ENCODE peak calls at places on chromosomes 3 and 15, in four cellular contexts. C, A, L and G are unnamed samples.

GRCh38 chr3:41464401-41464800 is 265.1 kb downstream of the CTNNB1 start:
- DNase-seq in L (no peak), A (peak), C (no peak), G (no peak)

GRCh38 chr3:107816082-107816481 is 274.7 kb downstream of the CD47 start:
- DNase-seq in A (no peak), L (no peak), C (no peak), G (no peak)

GRCh38 chr3:72052841-72053409 is 268.0 kb upstream of the PROK2 start:
- DNase-seq in C (no peak), L (no peak), A (peak), G (no peak)

GRCh38 chr3:21433751-21434150 is 317.3 kb downstream of the ZNF385D start:
- DNase-seq in L (no peak), C (no peak), A (no peak), G (no peak)

GRCh38 chr3:195356151-195357086 is 85.5 kb upstream of the XXYLT1 start:
- DNase-seq in L (no peak), C (no peak), A (peak), G (no peak)

GRCh38 chr3:114649331-114649730 is 355.5 kb downstream of the TIGIT start:
- DNase-seq in C (no peak), L (no peak), A (peak), G (no peak)

GRCh38 chr3:190005343-190006113 is 115.2 kb downstream of the P3H2 start:
- DNase-seq in L (peak), C (no peak), A (no peak), G (no peak)

GRCh38 chr3:134904333-134904771 is 109.3 kb downstream of the EPHB1 start:
- DNase-seq in A (no peak), L (no peak), C (no peak), G (no peak)

GRCh38 chr3:72446406-72447058 is 401.7 kb downstream of the SHQ1 start:
- DNase-seq in C (peak), L (peak), A (peak), G (peak)

GRCh38 chr3:52268036-52268435 is 10.4 kb downstream of the WDR82 start:
- DNase-seq in C (peak), A (no peak), L (no peak), G (no peak)

GRCh38 chr15:32736351-32737061 is 18.7 kb downstream of the GREM1 start:
- DNase-seq in A (no peak), L (no peak), C (no peak), G (no peak)

GRCh38 chr3:59609967-59610366 is 560.1 kb upstream of the CFAP20DC start:
- DNase-seq in C (no peak), A (no peak), L (peak), G (no peak)

GRCh38 chr15:68599560-68600071 is 20.8 kb downstream of the CORO2B start:
- DNase-seq in A (peak), L (no peak), C (no peak), G (no peak)

GRCh38 chr15:92277776-92278175 is 115.9 kb upstream of the ST8SIA2 start:
- DNase-seq in L (peak), A (no peak), C (peak), G (no peak)

GRCh38 chr3:45333549-45333948 is 54.8 kb upstream of the LARS2 start:
- DNase-seq in A (peak), L (no peak), C (no peak), G (no peak)

GRCh38 chr3:102699819-102700140 is 265.0 kb downstream of the ZPLD1 start:
- DNase-seq in A (no peak), C (no peak), L (no peak), G (no peak)

GRCh38 chr3:113096158-113096893 is 105.5 kb downstream of the GTPBP8 start:
- DNase-seq in L (no peak), C (no peak), A (no peak), G (no peak)

GRCh38 chr3:37163262-37164020 is 10.9 kb downstream of the LRRFIP2 start:
- DNase-seq in L (no peak), C (no peak), A (peak), G (no peak)

GRCh38 chr15:95929232-95929846 is 401.2 kb upstream of the NR2F2 start:
- DNase-seq in A (peak), C (peak), L (peak), G (peak)

GRCh38 chr3:97293596-97294131 is 470.9 kb upstream of the ARL6 start:
- DNase-seq in A (no peak), L (no peak), C (no peak), G (no peak)

GRCh38 chr3:187520027-187520945 is 149.9 kb downstream of the SST start:
- DNase-seq in L (peak), A (no peak), C (no peak), G (no peak)

GRCh38 chr15:71653986-71654713 is 156.2 kb upstream of the NR2E3 start:
- DNase-seq in C (no peak), A (no peak), L (no peak), G (no peak)

GRCh38 chr3:102529452-102529851 is 94.6 kb downstream of the ZPLD1 start:
- DNase-seq in A (peak), L (peak), C (no peak), G (no peak)

GRCh38 chr3:55074861-55075260 is 147.0 kb upstream of the LRTM1 start:
- DNase-seq in L (no peak), A (no peak), C (no peak), G (no peak)

GRCh38 chr3:153640689-153641308 is 478.8 kb downstream of the RAP2B start:
- DNase-seq in L (peak), A (no peak), C (no peak), G (no peak)

GRCh38 chr15:80163217-80163616 is 10.4 kb downstream of the FAH start:
- DNase-seq in C (no peak), L (no peak), A (no peak), G (no peak)

GRCh38 chr3:74409066-74409465 is 205.4 kb downstream of the CNTN3 start:
- DNase-seq in L (no peak), C (no peak), A (no peak), G (no peak)

GRCh38 chr15:57064033-57064432 is 145.6 kb downstream of the TCF12 start:
- DNase-seq in A (no peak), L (no peak), C (no peak), G (no peak)

GRCh38 chr3:48301814-48302194 is 31.7 kb downstream of the SPINK8 start:
- DNase-seq in C (peak), L (peak), A (peak), G (no peak)

GRCh38 chr3:105527949-105528348 is 161.2 kb downstream of the ALCAM start:
- DNase-seq in C (no peak), A (no peak), L (no peak), G (no peak)

GRCh38 chr15:64760056-64760455 is 15.3 kb downstream of the RBPMS2 start:
- DNase-seq in C (no peak), A (no peak), L (no peak), G (no peak)

GRCh38 chr3:12947504-12948369 is 106.4 kb upstream of the RPL32 start:
- DNase-seq in A (peak), L (peak), C (no peak), G (no peak)

GRCh38 chr15:41568350-41569017 is 9.5 kb downstream of the TYRO3 start:
- DNase-seq in C (no peak), A (peak), L (no peak), G (no peak)

GRCh38 chr3:123692671-123693070 is 107.8 kb upstream of the HACD2 start:
- DNase-seq in L (no peak), C (no peak), A (no peak), G (no peak)

GRCh38 chr15:62393196-62393595 is 228.1 kb upstream of the C2CD4B start:
- DNase-seq in L (no peak), C (no peak), A (no peak), G (no peak)

GRCh38 chr3:149579838-149580542 is 77.8 kb downstream of the WWTR1 start:
- DNase-seq in L (no peak), A (no peak), C (no peak), G (no peak)

GRCh38 chr3:185328324-185329004 is 34.5 kb upstream of the MAP3K13 start:
- DNase-seq in L (peak), A (no peak), C (no peak), G (no peak)

GRCh38 chr3:185330644-185331043 is 32.3 kb upstream of the MAP3K13 start:
- DNase-seq in L (no peak), C (no peak), A (no peak), G (no peak)

GRCh38 chr3:185330238-185330637 is 32.7 kb upstream of the MAP3K13 start:
- DNase-seq in A (no peak), L (peak), C (no peak), G (no peak)

GRCh38 chr3:185335799-185336198 is 27.1 kb upstream of the MAP3K13 start:
- DNase-seq in L (no peak), A (peak), C (no peak), G (no peak)

DNA sequence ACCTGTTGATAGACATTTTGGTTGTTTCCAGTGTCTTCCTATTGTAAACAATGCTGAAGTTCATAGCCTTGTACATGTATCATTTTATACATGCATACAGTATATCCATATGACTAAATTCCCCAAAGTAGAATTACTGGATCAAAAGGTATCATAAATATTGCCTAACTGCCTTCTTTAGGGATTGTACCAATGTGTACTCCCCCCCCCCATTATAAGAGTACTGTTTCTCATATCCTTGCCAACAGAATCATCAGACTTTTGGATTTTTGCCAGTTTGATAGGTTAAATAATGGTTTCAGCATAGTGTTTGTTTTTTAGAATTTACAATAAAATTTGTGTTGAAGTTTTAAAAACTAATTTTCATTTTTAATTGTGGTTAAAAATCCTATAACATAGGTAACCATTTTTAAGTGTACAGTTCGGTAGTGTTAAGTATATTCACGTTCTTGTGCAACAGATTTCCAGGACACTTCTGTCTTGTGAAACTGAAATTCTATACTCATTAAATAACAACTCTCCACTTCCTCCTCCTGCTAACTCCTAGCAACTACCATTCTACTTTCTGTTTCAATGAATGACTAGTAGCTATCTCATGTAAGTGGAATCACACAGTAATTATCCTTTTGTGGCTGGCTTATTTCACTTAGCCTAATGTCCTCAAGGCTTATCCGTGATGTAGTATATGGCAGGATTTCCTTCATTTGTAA is 30.8 kb upstream of the MAP3K13 start:
- DNase-seq in L (no peak), A (peak), C (peak), G (no peak)
- TF ChIP-seq CTCF in L (no peak), A (no peak), C (no peak), G (no peak)

DNA sequence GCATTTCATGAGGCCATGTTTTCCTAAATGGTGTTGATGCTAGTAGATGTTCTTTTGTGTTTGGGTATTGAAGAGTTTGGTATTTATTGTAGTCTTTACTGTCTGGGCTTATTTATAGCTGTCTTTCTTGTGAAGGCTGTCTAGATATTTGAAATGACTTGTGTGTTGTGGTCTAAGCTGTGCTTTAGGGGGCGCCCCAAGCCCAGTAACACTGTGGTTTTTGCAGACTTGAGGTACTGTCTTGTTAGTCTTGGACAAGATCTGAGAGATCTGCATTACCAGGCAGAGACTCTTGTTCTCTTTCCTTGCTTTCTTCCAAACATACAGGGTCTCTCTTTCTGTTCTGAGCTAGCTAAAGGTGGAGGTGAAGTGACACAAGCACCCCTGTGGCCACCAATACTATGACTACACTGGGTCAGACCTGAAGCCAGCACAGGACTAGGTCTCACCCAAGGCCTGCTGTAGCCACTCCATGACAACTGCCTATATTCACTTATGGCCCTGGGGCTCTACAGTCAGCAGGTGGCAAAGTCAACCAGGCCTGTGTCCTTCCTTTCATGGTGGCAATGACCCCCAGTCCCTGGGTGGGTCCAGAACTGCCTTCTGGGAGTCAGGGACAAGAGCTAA is 152.1 kb upstream of the TBC1D5 start:
- DNase-seq in L (peak), A (peak), C (peak), G (peak)
- TF ChIP-seq CTCF in L (no peak), A (peak), C (peak), G (peak)

GRCh38 chr3:8757551-8758518 is 11.6 kb downstream of the OXTR start:
- DNase-seq in A (no peak), L (no peak), C (no peak), G (no peak)
- TF ChIP-seq CTCF in A (no peak), L (no peak), C (no peak), G (no peak)

DNA sequence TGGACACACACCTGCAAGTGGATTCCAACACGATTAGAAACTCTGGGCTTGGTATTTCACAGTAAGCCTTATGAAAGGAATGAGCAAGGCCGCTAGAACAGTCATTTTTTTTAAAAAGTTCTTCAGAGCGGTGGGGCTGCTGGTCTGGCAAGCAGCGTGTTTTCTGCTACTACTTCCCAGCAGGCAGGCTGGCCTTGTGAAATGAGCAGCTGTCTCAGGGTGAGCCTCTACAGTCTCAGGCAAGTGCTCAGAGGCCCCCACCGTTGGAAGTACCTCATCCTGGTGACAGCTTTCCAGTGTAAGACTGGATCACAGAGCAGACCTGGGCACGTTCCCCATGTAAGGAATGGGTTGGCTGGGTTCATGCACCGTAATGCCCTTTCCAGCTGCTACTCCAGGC is 119.2 kb downstream of the LRIG1 start:
- DNase-seq in L (no peak), A (no peak), C (no peak), G (no peak)
- TF ChIP-seq CTCF in L (no peak), A (no peak), C (no peak), G (no peak)

GRCh38 chr15:58545307-58546065 is 113.7 kb downstream of the LIPC start:
- DNase-seq in A (no peak), C (no peak), L (no peak), G (peak)
- TF ChIP-seq CTCF in A (no peak), C (no peak), L (no peak), G (no peak)

DNA sequence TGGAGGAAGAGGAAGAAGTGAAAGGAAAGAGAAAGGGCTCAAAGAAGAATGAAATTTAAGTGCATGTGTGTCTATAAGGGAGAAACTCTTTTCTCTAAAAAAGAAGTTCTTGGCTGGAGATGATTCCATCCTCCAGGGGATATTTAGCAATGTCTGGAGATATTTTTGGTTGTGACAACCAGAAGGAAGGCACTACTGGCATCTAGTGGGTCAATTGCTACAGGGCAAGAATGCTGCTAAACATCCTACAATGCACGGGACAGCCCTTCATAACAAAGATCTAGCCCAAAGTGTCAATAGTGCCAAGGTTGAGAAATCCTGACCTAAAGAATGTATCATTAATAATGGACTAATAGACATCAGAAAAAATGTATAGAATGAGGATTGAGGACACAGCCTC is 57.4 kb upstream of the ST3GAL6 start:
- DNase-seq in L (no peak), C (no peak), A (peak), G (no peak)
- TF ChIP-seq CTCF in L (no peak), C (peak), A (peak), G (no peak)